ENCODE peak calls at places on chromosomes 11 and 22, in six cellular contexts. C is endodermal cell, V is right atrium auricular region, Y is GM12865, I is neural crest cell, B is colonic mucosa. P is an unnamed sample.

GRCh38 chr22:38734203-38735100 is 21.3 kb downstream of the SUN2 start:
- DNase-seq in B (no peak), C (no peak), V (no peak), I (no peak), Y (no peak), P (no peak)

GRCh38 chr11:90747057-90747456 is 524.2 kb upstream of the CHORDC1 start:
- DNase-seq in B (no peak), V (no peak), I (no peak), Y (no peak), C (no peak), P (no peak)

GRCh38 chr11:33942954-33943353 is 51.1 kb upstream of the LMO2 start:
- DNase-seq in C (no peak), B (peak), V (peak), Y (peak), I (no peak), P (peak)

GRCh38 chr22:22087854-22088657 is 105.5 kb upstream of the TOP3B start:
- DNase-seq in C (no peak), I (no peak), Y (no peak), B (no peak), V (peak), P (no peak)

GRCh38 chr22:48072777-48073176 is 1310.3 kb downstream of the TBC1D22A start:
- DNase-seq in B (no peak), C (peak), I (no peak), V (no peak), Y (no peak), P (no peak)

GRCh38 chr11:114774599-114775365 is 96.5 kb downstream of the NXPE2 start:
- DNase-seq in I (peak), C (peak), V (no peak), B (peak), Y (peak), P (peak)

GRCh38 chr11:76721755-76722677 is 51.5 kb upstream of the LRRC32 start:
- DNase-seq in V (peak), I (peak), B (peak), Y (peak), C (peak), P (peak)

GRCh38 chr11:44110231-44110679 is 14.8 kb downstream of the EXT2 start:
- DNase-seq in Y (peak), B (peak), I (peak), C (peak), V (no peak), P (peak)

GRCh38 chr11:44977493-44977984 is 26.9 kb upstream of the TP53I11 start:
- DNase-seq in Y (no peak), B (no peak), I (no peak), V (no peak), C (peak), P (no peak)

GRCh38 chr11:95611827-95612226 is 177.8 kb downstream of the FAM76B start:
- DNase-seq in B (no peak), C (no peak), I (no peak), V (no peak), Y (no peak), P (no peak)
- TF ChIP-seq CTCF in B (no peak), C (no peak), I (no peak), V (no peak), Y (no peak), P (no peak)

GRCh38 chr22:18121436-18122253 is 11.0 kb downstream of the TUBA8 start:
- DNase-seq in C (peak), I (no peak), Y (no peak), V (no peak), B (no peak), P (no peak)
- TF ChIP-seq CTCF in C (peak), I (no peak), Y (no peak), V (no peak), B (no peak), P (no peak)

DNA sequence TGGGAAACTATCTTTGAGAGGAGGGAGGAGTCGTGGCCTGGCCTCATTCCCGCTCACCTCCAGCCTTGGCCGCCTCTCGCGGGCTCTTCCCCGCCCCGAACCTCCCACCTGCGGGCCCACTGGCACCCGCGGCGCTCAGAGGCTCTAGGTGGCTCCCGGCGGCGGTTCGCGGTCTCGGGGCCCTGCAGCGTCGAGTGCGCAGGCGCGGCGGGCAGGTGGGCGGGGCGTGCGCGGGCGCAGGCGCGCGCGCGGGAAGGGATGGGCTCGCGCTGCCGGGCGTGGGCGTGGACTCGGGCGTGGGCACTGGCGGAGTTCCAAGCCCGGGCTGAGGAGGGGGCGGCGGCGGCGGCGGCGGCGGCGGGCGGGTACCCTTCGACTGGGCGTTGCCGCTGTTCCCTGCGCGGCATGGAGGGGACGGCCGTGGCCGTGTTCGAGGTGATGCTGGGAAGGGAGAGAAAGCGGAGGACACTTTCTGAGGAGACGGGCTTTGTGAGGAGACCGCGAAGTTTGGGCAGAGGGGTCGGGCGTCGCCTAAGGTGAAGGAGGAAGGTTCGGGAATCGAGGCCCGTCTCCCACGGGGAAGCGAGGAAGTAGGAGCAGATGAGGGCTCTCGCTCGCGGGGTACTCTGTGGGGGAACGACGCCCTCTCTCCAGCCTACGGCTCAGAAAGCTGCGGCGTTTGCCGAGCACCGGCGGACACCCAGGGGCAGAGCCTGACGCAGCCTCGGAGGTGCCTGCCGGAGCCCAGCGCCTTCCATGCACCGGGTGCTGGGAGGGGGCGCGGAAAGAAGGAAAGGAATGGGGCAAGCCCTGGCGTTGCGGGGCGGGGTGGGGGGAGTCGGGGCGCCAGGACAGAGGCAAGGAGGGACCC is 15.7 kb upstream of the SPTBN2 start:
- DNase-seq in C (peak), Y (peak), I (peak), V (peak), B (peak), P (peak)
- TF ChIP-seq CTCF in C (no peak), Y (no peak), I (no peak), V (no peak), B (no peak), P (no peak)

GRCh38 chr22:27715078-27715477 is 86.5 kb downstream of the MN1 start:
- DNase-seq in B (no peak), Y (no peak), C (no peak), V (no peak), I (no peak), P (no peak)
- TF ChIP-seq CTCF in B (no peak), Y (no peak), C (peak), V (peak), I (no peak), P (no peak)